ENCODE peak calls at places on chromosome 5, in five cellular contexts. B, N, W, Y and Q are unnamed samples.

GRCh38 chr5:10192309-10192708 is 57.4 kb downstream of the ATPSCKMT start:
- DNase-seq in B (peak; percentile 45), N (peak; percentile 66), Y (no peak), W (peak; percentile 44), Q (no peak)

GRCh38 chr5:100584889-100585288 is 49.7 kb downstream of the FAM174A start:
- DNase-seq in N (peak; percentile 16), B (no peak), Y (no peak), W (no peak), Q (no peak)

GRCh38 chr5:142143878-142144277 is 35.3 kb downstream of the NDFIP1 start:
- DNase-seq in N (peak; percentile 63), Y (no peak), W (no peak), B (peak; percentile 18), Q (no peak)

GRCh38 chr5:50759526-50760280 is 93.3 kb downstream of the PARP8 start:
- DNase-seq in Y (no peak), N (no peak), W (no peak), B (no peak), Q (no peak)

GRCh38 chr5:34655354-34655991 is 655 bp upstream of the RAI14 start:
- DNase-seq in W (peak; percentile 82), B (peak; percentile 57), N (peak; percentile 76), Y (peak; percentile 38), Q (no peak)

GRCh38 chr5:141618030-141618803 is 583 bp downstream of the DIAPH1 start:
- DNase-seq in Y (peak; percentile 59), B (no peak), N (peak; percentile 27), W (no peak), Q (no peak)

GRCh38 chr5:171647043-171647899 is 138.3 kb upstream of the SMIM23 start:
- DNase-seq in B (peak; percentile 33), W (peak; percentile 8), N (peak; percentile 67), Y (no peak), Q (no peak)

GRCh38 chr5:93053825-93054224 is 527.2 kb downstream of the NR2F1-AS1 start:
- DNase-seq in Y (no peak), W (peak; percentile 54), B (peak; percentile 55), N (peak; percentile 50), Q (no peak)

GRCh38 chr5:5017827-5018559 is 122.1 kb upstream of the ADAMTS16 start:
- DNase-seq in Y (no peak), N (peak; percentile 74), W (no peak), B (no peak), Q (no peak)
- TF ChIP-seq CTCF in Y (no peak), N (no peak), W (no peak), B (no peak), Q (no peak)

GRCh38 chr5:80408475-80408875 is 611 bp downstream of the ZFYVE16 start:
- DNase-seq in Y (peak; percentile 81), N (peak; percentile 29), W (peak; percentile 32), B (no peak), Q (no peak)

GRCh38 chr5:80411589-80412219 is 3.8 kb downstream of the ZFYVE16 start:
- DNase-seq in W (no peak), N (peak; percentile 6), Y (no peak), B (no peak), Q (no peak)

GRCh38 chr5:80408976-80409926 is 1.4 kb downstream of the ZFYVE16 start:
- DNase-seq in B (no peak), Y (no peak), N (peak; percentile 21), W (no peak), Q (no peak)

GRCh38 chr5:80406980-80407734 is 707 bp upstream of the ZFYVE16 start:
- DNase-seq in W (peak; percentile 38), B (no peak), N (peak; percentile 65), Y (no peak), Q (no peak)

DNA sequence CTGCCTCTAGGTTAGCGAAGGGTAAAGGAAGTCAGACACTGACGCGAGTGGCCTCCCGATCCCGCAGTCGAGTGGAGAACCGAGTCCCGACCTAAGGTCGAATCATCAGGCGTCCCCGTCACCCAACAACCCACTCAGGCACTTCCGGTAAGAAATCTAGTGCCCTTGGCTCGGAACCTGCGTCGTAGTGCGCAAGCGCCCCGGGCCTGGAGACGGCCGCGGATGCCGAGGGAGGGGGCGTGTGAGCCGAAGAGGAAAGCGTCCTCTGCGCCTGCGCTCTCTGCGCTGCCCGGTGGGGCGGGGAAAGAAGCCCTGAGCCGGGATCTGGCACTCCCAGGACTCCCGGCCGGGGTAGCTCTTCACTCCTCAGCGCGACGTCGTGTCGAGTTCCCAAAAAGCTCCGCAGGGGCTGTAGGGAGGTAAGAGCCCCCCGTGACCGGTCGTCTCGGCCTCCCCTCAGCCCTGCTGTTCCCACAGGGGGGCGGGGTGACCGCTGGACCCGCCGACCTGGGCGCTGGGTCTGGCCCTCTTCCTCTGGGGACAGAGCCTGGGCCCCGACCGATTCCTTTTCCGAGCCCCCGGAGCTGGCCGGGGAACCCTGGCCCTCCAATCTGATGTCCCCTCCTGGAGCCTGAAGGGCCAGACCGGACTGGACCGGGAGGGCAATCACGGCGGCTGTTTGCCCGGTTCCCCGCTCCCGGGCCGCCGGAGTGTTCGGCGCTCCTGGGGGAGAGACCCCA is at the start of gene ZFYVE16:
- DNase-seq in B (peak; percentile 91), W (peak; percentile 97), N (peak; percentile 95), Y (peak; percentile 98), Q (peak; percentile 98)
- TF ChIP-seq CTCF in B (peak; percentile 41), W (no peak), N (peak; percentile 16), Y (no peak), Q (peak; percentile 71)

GRCh38 chr5:5492087-5492933 is 69.8 kb downstream of the ICE1 start:
- DNase-seq in W (peak; percentile 34), N (peak; percentile 72), B (no peak), Y (no peak), Q (no peak)
- TF ChIP-seq CTCF in W (peak; percentile 75), N (peak; percentile 84), B (peak; percentile 77), Y (peak; percentile 49), Q (peak; percentile 89)

DNA sequence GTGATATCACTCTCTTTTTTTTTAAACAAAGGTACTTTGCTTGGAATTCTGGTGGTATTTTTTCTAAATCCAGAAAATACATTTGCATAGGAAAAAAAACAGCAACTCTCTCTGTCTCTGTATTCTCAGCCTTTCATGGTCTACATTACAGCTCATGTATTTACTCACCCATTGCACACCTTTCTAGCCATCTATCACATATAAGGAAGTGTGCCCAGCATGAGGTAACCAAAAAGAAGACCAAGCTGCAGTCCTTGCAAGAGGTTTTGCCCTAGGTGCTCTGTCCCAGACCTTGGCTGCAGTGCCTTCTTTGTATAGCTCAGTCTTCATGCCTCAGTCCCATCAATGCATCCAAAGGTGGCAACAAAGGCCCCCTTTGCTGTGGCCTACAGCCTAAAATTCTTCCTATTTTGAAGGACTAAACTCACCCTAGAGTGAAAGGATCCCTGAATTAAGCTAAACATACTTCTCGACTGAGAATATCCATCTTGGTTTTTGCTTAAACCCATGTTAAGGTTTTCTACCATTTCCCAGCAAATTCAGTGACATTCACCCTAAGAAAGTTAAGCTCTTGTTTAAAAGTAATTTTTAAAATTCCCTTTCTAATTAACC is 446.4 kb downstream of the KIF4B start:
- DNase-seq in Y (no peak), W (no peak), B (no peak), N (no peak), Q (no peak)
- TF ChIP-seq CTCF in Y (no peak), W (no peak), B (no peak), N (no peak), Q (no peak)

DNA sequence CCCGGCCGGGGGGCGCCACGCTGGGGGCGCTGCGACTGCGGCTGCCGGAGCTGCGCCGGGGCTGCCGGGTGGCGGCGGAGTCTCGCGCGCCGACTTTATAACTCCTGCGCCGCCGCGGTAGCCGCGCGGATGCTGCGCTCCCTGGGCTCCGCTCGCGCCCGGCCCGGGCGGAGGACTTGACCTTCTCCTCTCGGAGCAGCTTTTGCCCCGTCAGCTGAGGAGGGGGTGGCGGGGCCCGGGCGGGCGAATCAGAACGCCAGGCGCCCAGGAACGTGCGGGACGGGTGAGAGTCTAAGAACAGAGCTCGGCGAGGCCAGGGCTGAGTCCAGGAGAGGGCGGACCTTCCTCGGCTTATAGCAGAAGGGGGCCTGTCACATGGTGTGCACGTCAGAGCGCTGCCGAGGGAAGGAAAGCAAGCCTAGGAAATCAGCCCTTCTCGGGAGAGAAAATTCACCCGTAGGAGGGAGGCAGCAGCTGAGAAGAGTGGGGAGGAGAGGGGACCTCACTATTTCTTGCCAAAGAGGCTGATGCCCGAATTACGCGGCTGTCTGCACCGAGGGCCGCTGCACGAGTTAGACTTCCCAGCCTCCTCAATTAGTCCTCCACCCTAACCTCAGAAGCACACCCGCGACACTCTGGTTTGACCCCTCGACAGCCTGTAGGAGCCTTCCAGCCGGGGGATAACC is at the start of gene FOXD1:
- DNase-seq in N (peak; percentile 82), B (peak; percentile 93), Y (peak; percentile 85), W (peak; percentile 96), Q (peak; percentile 98)
- TF ChIP-seq CTCF in N (no peak), B (peak; percentile 8), Y (no peak), W (no peak), Q (peak; percentile 52)

GRCh38 chr5:156015137-156015536 is 311.8 kb upstream of the SGCD start:
- DNase-seq in W (no peak), B (no peak), Y (no peak), N (no peak), Q (no peak)
- TF ChIP-seq CTCF in W (no peak), B (no peak), Y (no peak), N (peak; percentile 8), Q (peak; percentile 46)